ENCODE peak calls at places on chromosomes 1 and 21, in six cellular contexts. One of them, this sample, is unnamed.
A peak's percentile ranks its signal among the peaks of the same experiment; 100 is the strongest.

GRCh38 chr1:223109581-223110026 is 33.4 kb downstream of the TLR5 start:
- DNase-seq in endothelial cell of umbilical vein: peak; percentile 47
- DNase-seq in hepatocyte: peak; percentile 73
- DNase-seq in mammary epithelial cell: peak; percentile 37
- DNase-seq in keratinocyte: no peak
- DNase-seq in GM23248: no peak
- DNase-seq in this sample: no peak

GRCh38 chr1:100545855-100546254 is 7.9 kb downstream of the GPR88 start:
- DNase-seq in keratinocyte: no peak
- DNase-seq in endothelial cell of umbilical vein: no peak
- DNase-seq in hepatocyte: no peak
- DNase-seq in mammary epithelial cell: no peak
- DNase-seq in GM23248: no peak
- DNase-seq in this sample: no peak

GRCh38 chr1:154493276-154493675 is 8.7 kb upstream of the TDRD10 start:
- DNase-seq in GM23248: no peak
- DNase-seq in endothelial cell of umbilical vein: peak; percentile 84
- DNase-seq in keratinocyte: no peak
- DNase-seq in hepatocyte: no peak
- DNase-seq in mammary epithelial cell: no peak
- DNase-seq in this sample: peak; percentile 43

GRCh38 chr1:204294371-204294770 is 65.4 kb downstream of the PLEKHA6 start:
- DNase-seq in mammary epithelial cell: peak; percentile 87
- DNase-seq in endothelial cell of umbilical vein: no peak
- DNase-seq in keratinocyte: peak; percentile 82
- DNase-seq in hepatocyte: peak; percentile 50
- DNase-seq in GM23248: peak; percentile 94
- DNase-seq in this sample: no peak

GRCh38 chr1:97745912-97746311 is 174.9 kb downstream of the DPYD start:
- DNase-seq in endothelial cell of umbilical vein: no peak
- DNase-seq in GM23248: peak; percentile 72
- DNase-seq in hepatocyte: no peak
- DNase-seq in keratinocyte: no peak
- DNase-seq in mammary epithelial cell: peak; percentile 53
- DNase-seq in this sample: no peak

GRCh38 chr21:15826147-15826780 is 96.5 kb downstream of the USP25 start:
- DNase-seq in mammary epithelial cell: peak; percentile 66
- DNase-seq in hepatocyte: peak; percentile 66
- DNase-seq in GM23248: peak; percentile 48
- DNase-seq in keratinocyte: no peak
- DNase-seq in endothelial cell of umbilical vein: peak; percentile 74
- DNase-seq in this sample: peak; percentile 52

GRCh38 chr1:6185635-6186382 is 5.7 kb upstream of the CHD5 start:
- DNase-seq in mammary epithelial cell: no peak
- DNase-seq in GM23248: peak; percentile 62
- DNase-seq in keratinocyte: no peak
- DNase-seq in endothelial cell of umbilical vein: peak; percentile 26
- DNase-seq in hepatocyte: peak; percentile 60
- DNase-seq in this sample: peak; percentile 72

GRCh38 chr1:58858344-58858673 is 74.5 kb upstream of the JUN start:
- DNase-seq in GM23248: no peak
- DNase-seq in hepatocyte: no peak
- DNase-seq in mammary epithelial cell: no peak
- DNase-seq in keratinocyte: no peak
- DNase-seq in endothelial cell of umbilical vein: no peak
- DNase-seq in this sample: no peak

GRCh38 chr1:27418326-27418761 is 25.9 kb downstream of the GPR3 start:
- DNase-seq in mammary epithelial cell: peak; percentile 92
- DNase-seq in hepatocyte: peak; percentile 92
- DNase-seq in GM23248: peak; percentile 97
- DNase-seq in endothelial cell of umbilical vein: peak; percentile 65
- DNase-seq in keratinocyte: no peak
- DNase-seq in this sample: no peak

GRCh38 chr1:6628971-6629479 is 4.4 kb downstream of the THAP3 start:
- DNase-seq in GM23248: no peak
- DNase-seq in hepatocyte: no peak
- DNase-seq in keratinocyte: no peak
- DNase-seq in mammary epithelial cell: no peak
- DNase-seq in endothelial cell of umbilical vein: no peak
- DNase-seq in this sample: no peak

GRCh38 chr1:34235594-34235993 is 58.9 kb downstream of the C1orf94 start:
- DNase-seq in hepatocyte: no peak
- DNase-seq in GM23248: peak; percentile 22
- DNase-seq in endothelial cell of umbilical vein: no peak
- DNase-seq in mammary epithelial cell: no peak
- DNase-seq in keratinocyte: no peak
- DNase-seq in this sample: no peak

GRCh38 chr1:222592171-222592570 is 2.4 kb upstream of the TAF1A start:
- DNase-seq in endothelial cell of umbilical vein: no peak
- DNase-seq in hepatocyte: no peak
- DNase-seq in keratinocyte: no peak
- DNase-seq in mammary epithelial cell: peak; percentile 36
- DNase-seq in GM23248: peak; percentile 85
- DNase-seq in this sample: no peak

GRCh38 chr1:1356796-1357401 is 1.5 kb downstream of the MXRA8 start:
- DNase-seq in keratinocyte: no peak
- DNase-seq in hepatocyte: no peak
- DNase-seq in GM23248: peak; percentile 61
- DNase-seq in endothelial cell of umbilical vein: no peak
- DNase-seq in mammary epithelial cell: no peak
- DNase-seq in this sample: peak; percentile 68

GRCh38 chr1:182968151-182968741 is 15.3 kb upstream of the SHCBP1L start:
- DNase-seq in hepatocyte: peak; percentile 52
- DNase-seq in GM23248: peak; percentile 24
- DNase-seq in keratinocyte: peak; percentile 19
- DNase-seq in mammary epithelial cell: peak; percentile 77
- DNase-seq in endothelial cell of umbilical vein: no peak
- DNase-seq in this sample: no peak

GRCh38 chr1:212908971-212909370 is 41.4 kb upstream of the VASH2 start:
- DNase-seq in keratinocyte: no peak
- DNase-seq in mammary epithelial cell: no peak
- DNase-seq in hepatocyte: no peak
- DNase-seq in endothelial cell of umbilical vein: no peak
- DNase-seq in GM23248: no peak
- DNase-seq in this sample: no peak

GRCh38 chr1:28910379-28911125 is 3.8 kb upstream of the EPB41 start:
- DNase-seq in endothelial cell of umbilical vein: no peak
- DNase-seq in keratinocyte: no peak
- DNase-seq in hepatocyte: no peak
- DNase-seq in GM23248: no peak
- DNase-seq in mammary epithelial cell: no peak
- DNase-seq in this sample: peak; percentile 33

GRCh38 chr1:32872189-32872898 is 1.6 kb upstream of the FNDC5 start:
- DNase-seq in GM23248: peak; percentile 52
- DNase-seq in keratinocyte: no peak
- DNase-seq in endothelial cell of umbilical vein: peak; percentile 51
- DNase-seq in mammary epithelial cell: no peak
- DNase-seq in hepatocyte: peak; percentile 85
- DNase-seq in this sample: peak; percentile 94

GRCh38 chr1:174841747-174842146 is 158.0 kb upstream of the CACYBP start:
- DNase-seq in GM23248: no peak
- DNase-seq in hepatocyte: no peak
- DNase-seq in mammary epithelial cell: no peak
- DNase-seq in keratinocyte: no peak
- DNase-seq in endothelial cell of umbilical vein: no peak
- DNase-seq in this sample: no peak

GRCh38 chr1:53369761-53370160 is 41.9 kb upstream of the LRP8 start:
- DNase-seq in endothelial cell of umbilical vein: no peak
- DNase-seq in keratinocyte: no peak
- DNase-seq in mammary epithelial cell: no peak
- DNase-seq in hepatocyte: no peak
- DNase-seq in GM23248: no peak
- DNase-seq in this sample: no peak

GRCh38 chr1:44423706-44424546 is 18.9 kb downstream of the RNF220 start:
- DNase-seq in hepatocyte: peak; percentile 23
- DNase-seq in keratinocyte: peak; percentile 17
- DNase-seq in endothelial cell of umbilical vein: peak; percentile 50
- DNase-seq in mammary epithelial cell: peak; percentile 81
- DNase-seq in GM23248: peak; percentile 60
- DNase-seq in this sample: no peak

GRCh38 chr1:180343931-180344406 is 113.9 kb downstream of the LHX4 start:
- DNase-seq in GM23248: peak; percentile 42
- DNase-seq in mammary epithelial cell: peak; percentile 47
- DNase-seq in hepatocyte: peak; percentile 9
- DNase-seq in endothelial cell of umbilical vein: peak; percentile 16
- DNase-seq in keratinocyte: no peak
- DNase-seq in this sample: no peak

GRCh38 chr1:94332952-94333351 is 85.2 kb upstream of the ABCD3 start:
- DNase-seq in keratinocyte: no peak
- DNase-seq in GM23248: peak; percentile 76
- DNase-seq in hepatocyte: peak; percentile 41
- DNase-seq in mammary epithelial cell: peak; percentile 57
- DNase-seq in endothelial cell of umbilical vein: peak; percentile 30
- DNase-seq in this sample: no peak

GRCh38 chr1:177223359-177223758 is 52.6 kb downstream of the BRINP2 start:
- DNase-seq in hepatocyte: no peak
- DNase-seq in GM23248: no peak
- DNase-seq in keratinocyte: no peak
- DNase-seq in endothelial cell of umbilical vein: no peak
- DNase-seq in mammary epithelial cell: no peak
- DNase-seq in this sample: no peak

GRCh38 chr1:16122916-16123315 is 33.0 kb downstream of the EPHA2 start:
- DNase-seq in endothelial cell of umbilical vein: no peak
- DNase-seq in GM23248: peak; percentile 99
- DNase-seq in mammary epithelial cell: peak; percentile 97
- DNase-seq in keratinocyte: no peak
- DNase-seq in hepatocyte: no peak
- DNase-seq in this sample: no peak

GRCh38 chr1:145977486-145978476 is 13.3 kb downstream of the POLR3GL start:
- DNase-seq in hepatocyte: peak; percentile 91
- DNase-seq in GM23248: peak; percentile 86
- DNase-seq in mammary epithelial cell: peak; percentile 73
- DNase-seq in endothelial cell of umbilical vein: peak; percentile 78
- DNase-seq in keratinocyte: no peak
- DNase-seq in this sample: peak; percentile 86

GRCh38 chr1:107877092-107877491 is 87.9 kb downstream of the VAV3 start:
- DNase-seq in GM23248: peak; percentile 82
- DNase-seq in mammary epithelial cell: peak; percentile 61
- DNase-seq in hepatocyte: no peak
- DNase-seq in keratinocyte: no peak
- DNase-seq in endothelial cell of umbilical vein: no peak
- DNase-seq in this sample: no peak

GRCh38 chr1:172727956-172728603 is 69.2 kb downstream of the FASLG start:
- DNase-seq in mammary epithelial cell: peak; percentile 39
- DNase-seq in GM23248: peak; percentile 51
- DNase-seq in endothelial cell of umbilical vein: peak; percentile 9
- DNase-seq in keratinocyte: no peak
- DNase-seq in hepatocyte: no peak
- DNase-seq in this sample: peak; percentile 42

DNA sequence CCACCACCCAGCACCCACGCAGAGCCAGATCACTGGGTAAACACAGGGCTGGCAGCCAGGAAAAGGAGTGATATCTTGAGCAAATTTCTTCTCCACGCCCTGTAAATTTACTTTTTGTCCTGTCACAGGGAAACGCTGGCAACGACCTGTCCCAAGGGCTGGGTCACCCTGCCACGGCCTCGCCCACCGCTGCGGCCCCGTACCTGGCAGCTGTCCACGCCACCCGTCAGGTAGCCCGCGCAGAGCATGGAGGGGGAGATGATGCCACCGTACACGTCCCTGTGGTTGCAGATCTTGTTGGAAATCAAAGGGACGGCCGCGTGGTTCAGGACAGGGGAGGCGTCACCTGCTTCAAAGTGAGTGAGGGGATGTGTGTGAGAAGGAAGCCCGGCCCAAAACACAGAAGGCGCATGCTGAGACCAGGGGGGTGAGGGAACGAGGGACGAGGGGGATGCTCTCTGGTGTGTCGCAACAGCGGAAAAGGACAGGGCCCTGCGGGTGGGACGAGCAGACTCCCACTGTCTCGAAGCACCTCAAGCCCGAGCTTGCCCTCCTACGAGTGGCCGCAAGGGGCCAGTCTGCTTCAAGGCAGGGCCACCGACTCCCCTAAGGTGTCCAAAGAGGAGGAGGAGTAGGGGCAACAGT is 10.1 kb upstream of the TFF1 start:
- DNase-seq in keratinocyte: no peak
- DNase-seq in mammary epithelial cell: no peak
- DNase-seq in hepatocyte: no peak
- DNase-seq in GM23248: peak; percentile 17
- DNase-seq in endothelial cell of umbilical vein: no peak
- DNase-seq in this sample: no peak
- TF ChIP-seq EZH2 in keratinocyte: no peak
- TF ChIP-seq EZH2 in mammary epithelial cell: no peak
- TF ChIP-seq EZH2 in hepatocyte: no peak
- TF ChIP-seq EZH2 in GM23248: no peak
- TF ChIP-seq EZH2 in endothelial cell of umbilical vein: no peak
- TF ChIP-seq EZH2 in this sample: no peak

GRCh38 chr21:41316641-41317392 is at the start of gene FAM3B:
- DNase-seq in hepatocyte: peak; percentile 69
- DNase-seq in endothelial cell of umbilical vein: no peak
- DNase-seq in keratinocyte: no peak
- DNase-seq in mammary epithelial cell: no peak
- DNase-seq in GM23248: no peak
- DNase-seq in this sample: peak; percentile 69
- TF ChIP-seq EZH2 in hepatocyte: no peak
- TF ChIP-seq EZH2 in endothelial cell of umbilical vein: no peak
- TF ChIP-seq EZH2 in keratinocyte: no peak
- TF ChIP-seq EZH2 in mammary epithelial cell: peak; percentile 19
- TF ChIP-seq EZH2 in GM23248: no peak
- TF ChIP-seq EZH2 in this sample: peak; percentile 39

GRCh38 chr1:75132421-75133381 is 1.5 kb upstream of the LHX8 start:
- DNase-seq in mammary epithelial cell: no peak
- DNase-seq in endothelial cell of umbilical vein: peak; percentile 12
- DNase-seq in GM23248: no peak
- DNase-seq in keratinocyte: no peak
- DNase-seq in hepatocyte: no peak
- DNase-seq in this sample: peak; percentile 38

GRCh38 chr1:75131593-75132420 is 2.4 kb upstream of the LHX8 start:
- DNase-seq in endothelial cell of umbilical vein: no peak
- DNase-seq in keratinocyte: no peak
- DNase-seq in GM23248: no peak
- DNase-seq in hepatocyte: no peak
- DNase-seq in mammary epithelial cell: no peak
- DNase-seq in this sample: peak; percentile 54

GRCh38 chr1:75129660-75130311 is 4.4 kb upstream of the LHX8 start:
- DNase-seq in GM23248: no peak
- DNase-seq in mammary epithelial cell: no peak
- DNase-seq in keratinocyte: no peak
- DNase-seq in hepatocyte: no peak
- DNase-seq in endothelial cell of umbilical vein: no peak
- DNase-seq in this sample: no peak

GRCh38 chr1:75130312-75130677 is 3.9 kb upstream of the LHX8 start:
- DNase-seq in endothelial cell of umbilical vein: no peak
- DNase-seq in keratinocyte: no peak
- DNase-seq in mammary epithelial cell: no peak
- DNase-seq in GM23248: no peak
- DNase-seq in hepatocyte: no peak
- DNase-seq in this sample: peak; percentile 68

GRCh38 chr1:75130865-75131592 is 3.2 kb upstream of the LHX8 start:
- DNase-seq in hepatocyte: no peak
- DNase-seq in GM23248: no peak
- DNase-seq in mammary epithelial cell: no peak
- DNase-seq in endothelial cell of umbilical vein: no peak
- DNase-seq in keratinocyte: no peak
- DNase-seq in this sample: peak; percentile 66
- TF ChIP-seq EZH2 in hepatocyte: peak; percentile 19
- TF ChIP-seq EZH2 in GM23248: peak; percentile 40
- TF ChIP-seq EZH2 in mammary epithelial cell: peak; percentile 43
- TF ChIP-seq EZH2 in endothelial cell of umbilical vein: no peak
- TF ChIP-seq EZH2 in keratinocyte: peak; percentile 88
- TF ChIP-seq EZH2 in this sample: no peak

GRCh38 chr1:217402301-217402700 is 228.6 kb downstream of the GPATCH2 start:
- DNase-seq in endothelial cell of umbilical vein: no peak
- DNase-seq in hepatocyte: no peak
- DNase-seq in GM23248: peak; percentile 36
- DNase-seq in mammary epithelial cell: peak; percentile 8
- DNase-seq in keratinocyte: no peak
- DNase-seq in this sample: no peak
- TF ChIP-seq EZH2 in endothelial cell of umbilical vein: no peak
- TF ChIP-seq EZH2 in hepatocyte: no peak
- TF ChIP-seq EZH2 in GM23248: no peak
- TF ChIP-seq EZH2 in mammary epithelial cell: no peak
- TF ChIP-seq EZH2 in keratinocyte: no peak
- TF ChIP-seq EZH2 in this sample: no peak